ENCODE peak calls at places on chromosomes 2 and 18, in nine cellular contexts. C, K, S, M, A, Z, G, R and B are unnamed samples.

GRCh38 chr2:152098798-152099654 is at the start of gene CACNB4:
- DNase-seq in C (no peak), S (no peak), A (peak; percentile 67), G (peak; percentile 13), K (no peak), M (peak; percentile 54), R (peak; percentile 14), Z (no peak), B (peak; percentile 50)

GRCh38 chr2:84288335-84288734 is 170.7 kb downstream of the SUCLG1 start:
- DNase-seq in R (no peak), S (no peak), Z (no peak), K (no peak), M (no peak), G (no peak), A (no peak), C (no peak), B (no peak)

GRCh38 chr18:55552498-55553189 is 35.3 kb downstream of the TCF4 start:
- DNase-seq in R (no peak), C (no peak), A (no peak), K (no peak), S (no peak), G (no peak), Z (no peak), M (no peak), B (no peak)

GRCh38 chr2:45681675-45682074 is 30.2 kb downstream of the PRKCE start:
- DNase-seq in M (no peak), A (peak; percentile 21), C (peak; percentile 26), R (no peak), Z (no peak), K (no peak), S (peak; percentile 13), G (peak; percentile 55), B (peak; percentile 30)

GRCh38 chr2:237538001-237538720 is 28.2 kb upstream of the PRLH start:
- DNase-seq in M (no peak), G (no peak), K (no peak), R (no peak), A (no peak), C (no peak), Z (no peak), S (no peak), B (no peak)

GRCh38 chr2:168246483-168247340 is 683 bp downstream of the STK39 start:
- DNase-seq in C (peak; percentile 38), G (peak; percentile 38), K (peak; percentile 78), S (peak; percentile 31), M (peak; percentile 28), A (peak; percentile 83), R (peak; percentile 86), Z (peak; percentile 82), B (peak; percentile 43)

GRCh38 chr18:58223717-58224424 is 179.8 kb downstream of the NEDD4L start:
- DNase-seq in R (peak; percentile 87), S (peak; percentile 81), M (no peak), A (no peak), Z (peak; percentile 66), C (peak; percentile 74), G (peak; percentile 65), K (peak; percentile 43), B (no peak)

GRCh38 chr2:118609138-118609537 is 238.3 kb downstream of the EN1 start:
- DNase-seq in M (no peak), S (no peak), R (no peak), K (no peak), Z (no peak), C (no peak), G (no peak), A (no peak), B (no peak)

GRCh38 chr2:73077424-73077795 is 5.9 kb upstream of the SFXN5 start:
- DNase-seq in Z (no peak), M (no peak), G (no peak), C (no peak), S (no peak), K (no peak), R (no peak), A (no peak), B (no peak)

GRCh38 chr2:31710121-31710520 is 129.4 kb upstream of the SRD5A2 start:
- DNase-seq in R (no peak), C (no peak), G (no peak), K (no peak), S (no peak), M (no peak), A (no peak), Z (no peak), B (no peak)

GRCh38 chr18:68494802-68495560 is 219.9 kb downstream of the TMX3 start:
- DNase-seq in K (no peak), Z (no peak), S (no peak), R (no peak), M (no peak), C (no peak), G (no peak), A (no peak), B (no peak)

GRCh38 chr2:220396287-220396686 is 768.9 kb downstream of the SLC4A3 start:
- DNase-seq in A (no peak), M (no peak), C (no peak), S (no peak), K (no peak), R (no peak), Z (no peak), G (no peak), B (no peak)

GRCh38 chr2:9336209-9336533 is 87.2 kb downstream of the ITGB1BP1 start:
- DNase-seq in Z (no peak), G (no peak), C (no peak), A (no peak), M (peak; percentile 13), R (no peak), K (no peak), S (peak; percentile 93), B (peak; percentile 43)

GRCh38 chr2:162113771-162114168 is 38.3 kb downstream of the GCG start:
- DNase-seq in K (peak; percentile 6), S (peak; percentile 85), Z (no peak), C (no peak), G (no peak), R (no peak), M (no peak), A (peak; percentile 89), B (no peak)

GRCh38 chr2:27901219-27901618 is 10.7 kb downstream of the BABAM2 start:
- DNase-seq in K (no peak), M (no peak), A (no peak), Z (no peak), R (no peak), S (no peak), C (no peak), G (no peak), B (no peak)

GRCh38 chr18:79356435-79356834 is 39.3 kb upstream of the NFATC1 start:
- DNase-seq in M (no peak), A (no peak), Z (no peak), S (no peak), C (no peak), K (no peak), G (no peak), R (no peak), B (no peak)

GRCh38 chr2:215961981-215962380 is 51.4 kb downstream of the MREG start:
- DNase-seq in Z (no peak), M (no peak), R (no peak), S (no peak), G (no peak), C (no peak), K (no peak), A (no peak), B (no peak)
- TF ChIP-seq POLR2A in Z (no peak), M (no peak), R (no peak), S (no peak), G (no peak), C (no peak), K (no peak), A (no peak), B (no peak)

GRCh38 chr2:235049069-235049468 is 97.3 kb downstream of the SH3BP4 start:
- DNase-seq in S (no peak), A (no peak), G (no peak), Z (no peak), M (no peak), C (no peak), R (peak; percentile 98), K (no peak), B (no peak)
- TF ChIP-seq POLR2A in S (no peak), A (no peak), G (no peak), Z (no peak), M (no peak), C (no peak), R (peak; percentile 70), K (no peak), B (no peak)

DNA sequence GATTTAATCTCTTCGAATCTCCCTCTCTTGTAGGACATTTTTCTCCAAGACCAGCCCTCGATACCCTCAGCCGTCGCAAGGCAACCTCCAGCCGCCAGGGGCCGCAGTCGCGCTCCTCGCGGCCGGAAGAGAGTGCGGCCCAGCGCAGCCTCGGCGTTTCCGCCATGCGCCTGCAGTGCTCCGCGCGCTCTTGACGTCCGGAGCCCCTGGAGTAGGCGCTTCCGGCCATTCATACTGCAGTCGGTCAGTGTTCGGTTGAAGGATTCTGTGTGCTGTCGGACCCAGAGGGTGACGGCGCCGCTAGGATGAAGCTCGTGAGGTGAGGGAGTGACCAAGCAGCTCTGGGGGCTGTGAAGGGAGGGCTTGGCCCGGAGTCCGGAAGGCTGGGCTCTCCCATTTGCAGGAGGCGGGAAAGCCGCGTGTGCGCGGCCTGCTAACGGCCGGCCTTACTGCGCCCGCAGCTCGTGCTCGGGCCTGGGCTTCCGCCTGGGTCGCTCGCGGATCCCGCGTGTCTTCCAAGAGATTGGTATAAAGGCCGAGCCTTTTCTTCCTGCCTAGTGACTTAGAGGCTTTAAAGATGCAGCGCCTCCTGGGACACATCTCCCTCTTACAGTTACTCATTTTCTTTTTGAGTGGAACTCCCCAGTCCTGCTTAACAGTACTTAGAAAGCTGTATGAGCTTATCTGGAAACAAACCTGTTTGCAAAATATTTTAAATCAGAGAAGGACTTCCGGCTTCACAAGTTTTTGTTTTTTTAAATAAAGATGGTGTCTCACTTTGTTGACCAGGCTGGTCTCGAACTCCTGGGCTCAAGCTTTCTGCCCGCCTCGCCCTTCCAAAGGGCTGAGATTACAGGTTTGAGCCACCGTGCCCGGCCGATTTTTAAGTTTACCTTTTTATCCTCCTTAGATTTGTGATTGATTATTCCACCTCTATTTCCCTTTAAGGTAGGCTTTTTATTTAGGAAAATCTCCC is at the start of gene SNRPD1:
- DNase-seq in Z (peak; percentile 91), G (peak; percentile 78), S (peak; percentile 86), A (peak; percentile 95), K (peak; percentile 86), C (peak; percentile 72), R (peak; percentile 89), M (peak; percentile 92), B (peak; percentile 88)
- TF ChIP-seq POLR2A in Z (peak; percentile 65), G (peak; percentile 68), S (peak; percentile 89), A (peak; percentile 83), K (peak; percentile 51), C (no peak), R (peak; percentile 75), M (peak; percentile 97), B (peak; percentile 96)

DNA sequence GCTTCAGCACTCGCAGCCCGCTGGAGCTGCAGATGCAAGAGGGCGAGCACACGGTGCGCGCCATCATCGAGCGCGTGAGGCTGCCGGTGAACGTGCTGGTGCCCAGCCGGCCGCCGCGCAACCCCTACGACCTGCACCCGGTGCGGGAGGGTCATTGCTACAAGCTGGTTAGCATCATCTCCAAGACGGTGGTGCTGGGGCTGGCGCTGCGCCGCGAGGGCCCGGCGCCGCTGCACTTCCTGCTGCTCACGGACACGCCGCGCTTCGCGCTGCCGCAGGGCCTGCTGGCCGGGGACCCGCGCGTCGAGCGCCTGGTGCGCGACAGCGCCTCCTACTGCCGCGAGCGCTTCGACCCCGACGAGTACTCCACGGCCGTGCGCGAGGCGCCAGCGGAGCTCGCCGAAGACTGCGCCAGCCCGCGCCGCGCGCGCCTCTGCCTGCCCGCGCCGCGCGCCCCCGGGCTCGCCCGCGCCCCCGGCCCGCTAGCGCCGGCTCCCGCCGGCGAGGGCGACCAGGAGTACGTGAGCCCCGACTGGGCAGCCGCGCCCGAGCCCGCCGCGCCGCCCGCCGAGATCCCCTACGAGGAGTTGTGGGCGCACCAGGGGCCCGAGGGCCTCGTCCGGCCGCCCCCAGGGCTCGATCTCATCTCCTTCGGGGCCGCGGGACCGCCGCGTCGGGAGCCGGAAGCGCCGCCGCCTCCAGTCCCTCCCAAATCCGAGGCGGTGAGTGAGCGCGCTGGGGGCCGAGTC is 11.8 kb downstream of the GAREM2 start:
- DNase-seq in C (no peak), M (peak; percentile 92), R (peak; percentile 89), A (peak; percentile 88), G (peak; percentile 94), S (no peak), Z (peak; percentile 88), K (peak; percentile 79), B (peak; percentile 95)
- TF ChIP-seq POLR2A in C (no peak), M (peak; percentile 64), R (peak; percentile 28), A (no peak), G (peak; percentile 33), S (no peak), Z (no peak), K (no peak), B (no peak)